ENCODE peak calls at places on chromosome 1, in five cellular contexts. One of them, this sample, is unnamed.

GRCh38 chr1:11180342-11180744 is 8.8 kb upstream of the ANGPTL7 start:
- DNase-seq in AG10803: peak
- DNase-seq in renal cortical epithelial cell: peak
- DNase-seq in T-cell: no peak
- DNase-seq in activated effector memory CD4-positive, alpha-beta T cell treated with anti-CD3 and anti-CD28 coated beads, Interleukin-2, amount 50 U/mL, for 16 hours: no peak
- DNase-seq in this sample: peak

GRCh38 chr1:10917513-10918454 is 94.7 kb upstream of the TARDBP start:
- DNase-seq in AG10803: no peak
- DNase-seq in T-cell: no peak
- DNase-seq in renal cortical epithelial cell: no peak
- DNase-seq in activated effector memory CD4-positive, alpha-beta T cell treated with anti-CD3 and anti-CD28 coated beads, Interleukin-2, amount 50 U/mL, for 16 hours: peak
- DNase-seq in this sample: no peak

GRCh38 chr1:201781447-201781846 is 47.5 kb upstream of the IPO9 start:
- DNase-seq in activated effector memory CD4-positive, alpha-beta T cell treated with anti-CD3 and anti-CD28 coated beads, Interleukin-2, amount 50 U/mL, for 16 hours: no peak
- DNase-seq in T-cell: no peak
- DNase-seq in AG10803: no peak
- DNase-seq in renal cortical epithelial cell: peak
- DNase-seq in this sample: no peak

GRCh38 chr1:158366783-158367182 is 13.1 kb downstream of the CD1E start:
- DNase-seq in activated effector memory CD4-positive, alpha-beta T cell treated with anti-CD3 and anti-CD28 coated beads, Interleukin-2, amount 50 U/mL, for 16 hours: no peak
- DNase-seq in AG10803: no peak
- DNase-seq in renal cortical epithelial cell: no peak
- DNase-seq in T-cell: no peak
- DNase-seq in this sample: no peak

GRCh38 chr1:79592707-79593106 is 586.2 kb upstream of the ADGRL4 start:
- DNase-seq in T-cell: no peak
- DNase-seq in AG10803: no peak
- DNase-seq in renal cortical epithelial cell: no peak
- DNase-seq in activated effector memory CD4-positive, alpha-beta T cell treated with anti-CD3 and anti-CD28 coated beads, Interleukin-2, amount 50 U/mL, for 16 hours: no peak
- DNase-seq in this sample: no peak

GRCh38 chr1:162213281-162213909 is 143.9 kb downstream of the NOS1AP start:
- DNase-seq in AG10803: peak
- DNase-seq in renal cortical epithelial cell: peak
- DNase-seq in activated effector memory CD4-positive, alpha-beta T cell treated with anti-CD3 and anti-CD28 coated beads, Interleukin-2, amount 50 U/mL, for 16 hours: no peak
- DNase-seq in T-cell: no peak
- DNase-seq in this sample: peak

GRCh38 chr1:93827633-93828436 is 51.2 kb downstream of the DNTTIP2 start:
- DNase-seq in renal cortical epithelial cell: no peak
- DNase-seq in activated effector memory CD4-positive, alpha-beta T cell treated with anti-CD3 and anti-CD28 coated beads, Interleukin-2, amount 50 U/mL, for 16 hours: no peak
- DNase-seq in AG10803: peak
- DNase-seq in T-cell: no peak
- DNase-seq in this sample: no peak

GRCh38 chr1:65260851-65261473 is 48.4 kb upstream of the DNAJC6 start:
- DNase-seq in activated effector memory CD4-positive, alpha-beta T cell treated with anti-CD3 and anti-CD28 coated beads, Interleukin-2, amount 50 U/mL, for 16 hours: no peak
- DNase-seq in renal cortical epithelial cell: peak
- DNase-seq in T-cell: no peak
- DNase-seq in AG10803: peak
- DNase-seq in this sample: peak

GRCh38 chr1:165484532-165484931 is 39.6 kb upstream of the RXRG start:
- DNase-seq in activated effector memory CD4-positive, alpha-beta T cell treated with anti-CD3 and anti-CD28 coated beads, Interleukin-2, amount 50 U/mL, for 16 hours: no peak
- DNase-seq in renal cortical epithelial cell: no peak
- DNase-seq in T-cell: no peak
- DNase-seq in AG10803: no peak
- DNase-seq in this sample: no peak

GRCh38 chr1:8222789-8223188 is 95.1 kb upstream of the SLC45A1 start:
- DNase-seq in renal cortical epithelial cell: no peak
- DNase-seq in T-cell: no peak
- DNase-seq in activated effector memory CD4-positive, alpha-beta T cell treated with anti-CD3 and anti-CD28 coated beads, Interleukin-2, amount 50 U/mL, for 16 hours: no peak
- DNase-seq in AG10803: no peak
- DNase-seq in this sample: no peak

This sample was measured in foreskin keratinocyte.